ENCODE peak calls at places on chromosomes 5 and 9, in six cellular contexts. X is progenitor cell of endocrine pancreas, N is GM20000, O is IMR-90, Q is upper lobe of right lung, M is breast epithelium. B is an unnamed sample.

GRCh38 chr5:111584651-111585050 is 72.3 kb upstream of the STARD4 start:
- DNase-seq in Q (no peak), N (peak), X (no peak), O (peak), M (no peak), B (peak)

GRCh38 chr5:137142371-137143243 is 356.5 kb downstream of the SPOCK1 start:
- DNase-seq in Q (no peak), N (no peak), M (no peak), X (no peak), O (peak), B (peak)

GRCh38 chr5:116864157-116864837 is 289.7 kb upstream of the SEMA6A start:
- DNase-seq in N (no peak), O (no peak), M (no peak), Q (no peak), X (no peak), B (no peak)

GRCh38 chr9:113542741-113543140 is 79.2 kb downstream of the RGS3 start:
- DNase-seq in M (no peak), X (no peak), Q (no peak), O (no peak), N (no peak), B (no peak)

GRCh38 chr5:96857454-96857853 is 18.8 kb upstream of the ERAP2 start:
- DNase-seq in O (no peak), X (no peak), N (no peak), M (no peak), Q (no peak), B (no peak)

GRCh38 chr9:133759946-133760345 is 21.8 kb upstream of the SARDH start:
- DNase-seq in O (no peak), N (no peak), Q (peak), M (no peak), X (no peak), B (no peak)

GRCh38 chr5:20157089-20157488 is 169.1 kb upstream of the CDH18 start:
- DNase-seq in O (no peak), M (no peak), N (no peak), X (no peak), Q (no peak), B (no peak)

GRCh38 chr5:90131734-90132133 is 277.8 kb downstream of the CETN3 start:
- DNase-seq in Q (no peak), N (peak), M (no peak), O (no peak), X (no peak), B (peak)

GRCh38 chr5:115262066-115262404 is 642 bp downstream of the PGGT1B start:
- DNase-seq in N (peak), Q (no peak), X (no peak), O (peak), M (no peak), B (peak)

GRCh38 chr5:9479361-9479760 is 66.5 kb downstream of the SEMA5A start:
- DNase-seq in N (no peak), Q (no peak), M (no peak), O (peak), X (no peak), B (peak)

GRCh38 chr9:111914749-111915424 is 18.3 kb downstream of the UGCG start:
- DNase-seq in N (no peak), Q (no peak), X (no peak), O (no peak), M (no peak), B (peak)

GRCh38 chr5:177985430-177986040 is 10.5 kb downstream of the PROP1 start:
- DNase-seq in O (no peak), X (no peak), Q (no peak), M (no peak), N (no peak), B (no peak)

GRCh38 chr9:114288233-114289051 is 34.5 kb upstream of the ORM1 start:
- DNase-seq in Q (peak), M (peak), O (peak), N (no peak), X (no peak), B (peak)

GRCh38 chr9:121887553-121888437 is 205.3 kb downstream of the TTLL11 start:
- DNase-seq in M (no peak), N (no peak), X (no peak), Q (no peak), O (no peak), B (no peak)

GRCh38 chr9:119533509-119533908 is 164.3 kb upstream of the BRINP1 start:
- DNase-seq in Q (no peak), M (no peak), X (no peak), O (no peak), N (no peak), B (no peak)

GRCh38 chr5:171537923-171538537 is 118.6 kb downstream of the FGF18 start:
- DNase-seq in M (no peak), N (no peak), X (no peak), Q (no peak), O (no peak), B (no peak)

DNA sequence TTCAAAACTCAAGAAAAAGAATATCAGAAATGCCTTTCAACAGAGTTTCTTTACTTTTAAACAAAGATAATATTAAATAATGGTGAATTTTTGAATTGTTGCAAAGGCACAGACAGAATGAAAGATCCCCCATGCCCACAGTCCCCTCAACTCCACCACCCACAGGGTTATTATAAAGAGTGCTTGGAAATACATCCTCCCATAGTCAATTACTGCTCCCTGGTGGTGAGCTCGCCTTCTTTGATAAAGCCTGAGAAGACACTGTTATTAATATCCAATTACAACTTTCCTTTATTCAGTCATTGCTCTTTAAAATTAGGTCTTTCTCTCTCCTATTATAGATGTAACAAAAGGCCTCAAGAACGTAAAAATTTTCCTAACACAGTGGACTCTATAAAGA is 490.2 kb upstream of the RORB start:
- DNase-seq in X (no peak), Q (no peak), N (no peak), M (no peak), O (no peak), B (peak)
- TF ChIP-seq CTCF in X (no peak), Q (no peak), N (no peak), M (no peak), O (no peak), B (peak)

DNA sequence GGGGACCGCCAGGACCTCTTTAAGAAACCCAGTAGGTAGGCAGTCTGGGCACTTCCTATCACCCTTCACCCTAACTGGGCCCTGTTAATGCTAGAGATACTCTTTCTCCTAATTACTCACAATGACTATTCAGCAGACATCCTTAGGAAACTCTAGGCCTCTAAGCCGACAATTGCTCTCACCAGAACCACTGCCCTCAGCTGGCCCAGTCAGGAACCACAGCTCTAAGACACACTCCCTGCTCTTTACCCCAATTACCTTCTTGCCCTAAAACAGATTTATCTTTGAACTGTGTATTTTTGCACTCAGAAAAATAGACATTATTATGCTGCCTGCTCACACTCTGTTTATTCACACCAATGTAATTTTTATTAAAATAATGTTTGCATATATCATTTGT is 432.6 kb upstream of the SLC30A5 start:
- DNase-seq in X (no peak), M (no peak), O (peak), N (peak), Q (no peak), B (no peak)
- TF ChIP-seq CTCF in X (peak), M (no peak), O (peak), N (peak), Q (peak), B (peak)

DNA sequence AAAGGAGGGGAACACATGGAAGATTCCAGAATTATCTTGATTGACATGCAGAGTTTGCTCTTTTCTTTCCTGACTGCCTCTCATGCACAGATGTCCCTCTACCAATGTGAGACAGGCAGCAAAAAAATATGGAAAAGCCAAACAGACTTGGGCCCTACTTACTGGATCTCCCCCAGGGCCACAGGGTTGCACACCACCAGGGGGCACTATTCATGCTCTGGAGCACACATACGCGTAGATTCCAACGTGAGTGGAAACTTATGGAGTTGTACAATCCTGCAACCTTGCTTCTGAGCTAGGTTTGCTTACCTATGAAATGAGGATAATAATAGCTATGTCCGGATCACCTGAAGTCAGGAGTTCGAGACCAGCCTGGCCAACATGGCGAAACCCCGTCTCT is 319.5 kb downstream of the ARHGEF28 start:
- DNase-seq in M (no peak), O (no peak), X (no peak), N (no peak), Q (no peak), B (no peak)
- TF ChIP-seq CTCF in M (no peak), O (no peak), X (peak), N (peak), Q (peak), B (no peak)

GRCh38 chr5:51347704-51348103 is 35.5 kb upstream of the ISL1 start:
- DNase-seq in M (no peak), X (no peak), O (no peak), Q (no peak), N (no peak), B (peak)
- TF ChIP-seq CTCF in M (no peak), X (peak), O (no peak), Q (no peak), N (no peak), B (peak)

GRCh38 chr5:105508519-105508918 is 1945.9 kb upstream of the NUDT12 start:
- DNase-seq in O (peak), M (no peak), Q (no peak), N (no peak), X (no peak), B (no peak)

GRCh38 chr5:105501315-105501714 is 1938.7 kb upstream of the NUDT12 start:
- DNase-seq in Q (no peak), N (no peak), O (no peak), X (no peak), M (no peak), B (no peak)

GRCh38 chr5:105503950-105504349 is 1941.4 kb upstream of the NUDT12 start:
- DNase-seq in Q (no peak), X (no peak), O (peak), M (no peak), N (no peak), B (no peak)

DNA sequence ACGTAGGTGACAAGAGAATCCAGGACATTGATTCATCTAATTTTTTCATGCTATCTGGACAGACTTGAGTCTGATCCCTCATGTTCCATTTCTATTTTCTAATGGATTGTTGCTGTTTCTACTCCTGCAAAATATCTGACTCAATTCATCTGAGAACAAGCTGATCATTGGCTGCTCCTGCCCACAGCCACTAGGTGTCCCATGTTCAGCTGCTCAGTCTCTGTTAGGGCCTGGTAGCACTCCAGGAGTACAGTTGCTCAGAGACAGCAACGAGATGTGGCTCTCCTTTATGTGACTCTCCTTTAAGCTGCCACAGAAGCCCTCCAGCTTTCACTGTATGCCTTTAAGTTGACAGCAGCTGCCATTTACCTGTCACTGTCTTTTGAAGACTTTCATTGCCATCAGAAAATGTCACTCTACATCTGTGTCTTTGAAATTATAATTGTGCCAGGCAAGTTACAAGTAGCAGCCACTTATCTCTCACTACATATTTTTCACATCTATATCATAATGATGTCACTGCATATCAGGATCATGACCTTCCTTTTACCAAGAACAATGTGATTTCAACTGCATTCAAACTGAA is 1944.2 kb upstream of the NUDT12 start:
- DNase-seq in M (no peak), N (peak), X (no peak), O (peak), Q (no peak), B (no peak)
- TF ChIP-seq CTCF in M (no peak), N (peak), X (peak), O (no peak), Q (peak), B (no peak)

GRCh38 chr5:1208221-1208742 is 6.9 kb downstream of the SLC6A19 start:
- DNase-seq in X (no peak), Q (no peak), O (no peak), M (no peak), N (no peak), B (no peak)

GRCh38 chr5:1209552-1209852 is 8.1 kb downstream of the SLC6A19 start:
- DNase-seq in X (no peak), N (no peak), O (no peak), Q (no peak), M (no peak), B (no peak)

GRCh38 chr5:1209896-1210776 is 8.7 kb downstream of the SLC6A19 start:
- DNase-seq in M (no peak), N (no peak), O (no peak), X (no peak), Q (no peak), B (no peak)

GRCh38 chr5:1207555-1207954 is 6.2 kb downstream of the SLC6A19 start:
- DNase-seq in Q (no peak), M (no peak), N (no peak), X (no peak), O (no peak), B (no peak)

DNA sequence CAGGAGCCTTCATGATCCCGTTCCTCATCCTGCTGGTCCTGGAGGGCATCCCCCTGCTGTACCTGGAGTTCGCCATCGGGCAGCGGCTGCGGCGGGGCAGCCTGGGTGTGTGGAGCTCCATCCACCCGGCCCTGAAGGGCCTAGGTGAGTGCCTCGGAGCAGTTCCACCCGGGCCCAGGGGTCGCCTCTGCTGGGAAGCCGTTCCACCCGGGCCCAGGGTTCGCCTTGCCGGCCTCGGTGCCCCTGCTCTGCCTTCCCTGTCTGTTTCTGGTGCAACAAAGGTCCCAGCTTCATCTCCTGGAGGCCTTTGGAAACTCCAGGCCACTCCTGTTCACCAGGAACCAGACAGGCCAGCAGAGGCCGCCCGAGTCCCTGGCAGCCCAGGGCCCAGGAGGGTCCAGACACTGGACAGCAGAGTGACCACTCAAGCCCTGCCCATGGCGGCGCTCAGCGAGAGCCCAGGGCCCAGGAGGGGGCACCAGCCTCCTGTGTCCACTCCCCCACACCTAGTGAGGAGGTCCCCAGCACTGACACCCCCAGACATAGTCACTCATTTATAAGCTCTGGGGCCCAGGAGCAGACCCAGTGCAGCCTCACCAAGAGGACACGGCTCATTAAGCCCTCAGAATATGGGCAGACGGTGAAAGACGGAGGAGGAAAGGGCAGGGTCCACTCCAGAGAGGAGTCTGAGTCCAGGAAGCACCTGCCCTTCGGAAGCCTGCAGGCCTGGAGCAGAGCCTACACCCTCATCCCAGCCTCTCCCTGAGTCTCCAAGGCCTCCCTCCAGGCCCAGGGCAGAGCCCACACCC is 7.6 kb downstream of the SLC6A19 start:
- DNase-seq in O (no peak), Q (no peak), M (no peak), X (no peak), N (no peak), B (peak)
- TF ChIP-seq CTCF in O (peak), Q (peak), M (no peak), X (peak), N (no peak), B (peak)

DNA sequence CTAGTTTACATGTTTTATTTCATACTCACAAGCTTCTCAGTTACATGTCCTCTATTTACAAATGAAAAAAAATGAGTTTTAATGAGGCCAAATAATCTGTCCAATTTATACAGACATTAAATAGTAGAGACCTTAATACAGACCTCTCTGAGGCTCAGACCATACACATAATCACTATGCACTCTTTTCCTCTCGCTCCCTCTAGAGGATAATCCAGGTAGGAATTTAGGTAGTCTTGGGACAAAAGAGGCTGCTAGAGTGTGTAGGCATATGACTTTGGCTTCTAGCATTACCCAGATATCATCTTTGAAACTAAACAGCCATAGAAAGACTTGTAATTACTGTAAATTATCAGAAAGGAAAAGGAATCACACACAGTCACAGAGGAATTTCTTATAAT is 444.7 kb downstream of the HINT1 start:
- DNase-seq in M (no peak), N (no peak), X (no peak), O (no peak), Q (no peak), B (peak)
- TF ChIP-seq CTCF in M (no peak), N (no peak), X (peak), O (no peak), Q (peak), B (peak)

DNA sequence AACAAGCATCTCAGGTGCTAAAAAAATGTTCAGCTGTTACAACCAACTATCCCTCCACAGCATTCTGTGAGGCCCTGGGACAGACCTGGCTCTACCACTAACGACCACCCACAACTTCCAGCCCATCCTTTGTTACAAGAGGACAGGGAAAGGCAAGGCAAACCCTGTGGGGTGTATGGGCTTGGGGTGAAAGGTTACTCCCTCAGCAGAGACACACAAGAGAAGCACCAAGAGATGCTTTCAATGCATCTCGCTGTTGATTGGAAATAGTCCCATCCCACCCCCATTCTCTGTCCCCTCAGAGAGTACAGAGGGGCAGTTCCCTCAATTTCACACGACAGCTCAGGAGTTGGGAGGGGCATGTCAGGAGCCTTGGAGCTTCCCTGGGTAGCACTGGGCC is 234.1 kb downstream of the CAAP1 start:
- DNase-seq in Q (no peak), X (no peak), M (no peak), N (no peak), O (no peak), B (no peak)
- TF ChIP-seq CTCF in Q (no peak), X (no peak), M (no peak), N (no peak), O (no peak), B (no peak)

GRCh38 chr5:150653145-150653761 is 7.8 kb upstream of the MYOZ3 start:
- DNase-seq in O (peak), N (no peak), Q (no peak), X (no peak), M (no peak), B (peak)
- TF ChIP-seq CTCF in O (peak), N (no peak), Q (no peak), X (peak), M (no peak), B (peak)